ENCODE peak calls at places on chromosome 14, in eight cellular contexts. One of them, this sample, is unnamed. For H3K36me3 and H3K4me1, the result is how much of the 10 kb centered on the place peaks cover.

GRCh38 chr14:23154876-23155587 is 28.4 kb downstream of the SLC7A8 start:
- DNase-seq in body of pancreas: peak
- DNase-seq in tibial nerve: peak
- DNase-seq in kidney: peak
- DNase-seq in heart right ventricle: peak
- DNase-seq in mammary epithelial cell: peak
- DNase-seq in adrenal gland: peak
- DNase-seq in thoracic aorta: peak
- DNase-seq in this sample: peak

GRCh38 chr14:87732562-87732961 is 260.4 kb downstream of the GALC start:
- DNase-seq in heart right ventricle: no peak
- DNase-seq in tibial nerve: no peak
- DNase-seq in kidney: no peak
- DNase-seq in thoracic aorta: no peak
- DNase-seq in adrenal gland: no peak
- DNase-seq in mammary epithelial cell: no peak
- DNase-seq in body of pancreas: no peak
- DNase-seq in this sample: no peak

GRCh38 chr14:74038015-74038859 is 19.1 kb downstream of the BBOF1 start:
- DNase-seq in heart right ventricle: no peak
- DNase-seq in mammary epithelial cell: peak
- DNase-seq in kidney: no peak
- DNase-seq in thoracic aorta: no peak
- DNase-seq in adrenal gland: no peak
- DNase-seq in tibial nerve: no peak
- DNase-seq in body of pancreas: no peak
- DNase-seq in this sample: no peak

GRCh38 chr14:52553002-52553670 is 500 bp downstream of the GPR137C start:
- DNase-seq in adrenal gland: peak
- DNase-seq in heart right ventricle: peak
- DNase-seq in thoracic aorta: no peak
- DNase-seq in body of pancreas: peak
- DNase-seq in tibial nerve: no peak
- DNase-seq in kidney: peak
- DNase-seq in mammary epithelial cell: peak
- DNase-seq in this sample: peak

GRCh38 chr14:28596336-28596735 is 170.3 kb upstream of the FOXG1 start:
- DNase-seq in adrenal gland: no peak
- DNase-seq in kidney: no peak
- DNase-seq in body of pancreas: no peak
- DNase-seq in thoracic aorta: no peak
- DNase-seq in tibial nerve: no peak
- DNase-seq in heart right ventricle: no peak
- DNase-seq in mammary epithelial cell: peak
- DNase-seq in this sample: no peak

GRCh38 chr14:51006781-51007211 is 62.5 kb upstream of the PYGL start:
- DNase-seq in kidney: no peak
- DNase-seq in adrenal gland: peak
- DNase-seq in body of pancreas: no peak
- DNase-seq in heart right ventricle: peak
- DNase-seq in thoracic aorta: peak
- DNase-seq in tibial nerve: no peak
- DNase-seq in mammary epithelial cell: peak
- DNase-seq in this sample: no peak

GRCh38 chr14:49212721-49213120 is 373.5 kb downstream of the RPS29 start:
- DNase-seq in heart right ventricle: no peak
- DNase-seq in thoracic aorta: no peak
- DNase-seq in body of pancreas: no peak
- DNase-seq in adrenal gland: no peak
- DNase-seq in tibial nerve: no peak
- DNase-seq in mammary epithelial cell: no peak
- DNase-seq in kidney: no peak
- DNase-seq in this sample: no peak

GRCh38 chr14:23139874-23140273 is 20.8 kb upstream of the CEBPE start:
- DNase-seq in mammary epithelial cell: no peak
- DNase-seq in adrenal gland: no peak
- DNase-seq in kidney: no peak
- DNase-seq in tibial nerve: no peak
- DNase-seq in body of pancreas: no peak
- DNase-seq in heart right ventricle: no peak
- DNase-seq in thoracic aorta: no peak
- DNase-seq in this sample: no peak

GRCh38 chr14:101174980-101175606 is 271.6 kb upstream of the RTL1 start:
- DNase-seq in mammary epithelial cell: no peak
- DNase-seq in body of pancreas: peak
- DNase-seq in heart right ventricle: no peak
- DNase-seq in tibial nerve: no peak
- DNase-seq in kidney: no peak
- DNase-seq in adrenal gland: no peak
- DNase-seq in thoracic aorta: no peak
- DNase-seq in this sample: peak

GRCh38 chr14:41549821-41550597 is 56.7 kb upstream of the LRFN5 start:
- DNase-seq in heart right ventricle: no peak
- DNase-seq in adrenal gland: no peak
- DNase-seq in mammary epithelial cell: peak
- DNase-seq in tibial nerve: no peak
- DNase-seq in thoracic aorta: no peak
- DNase-seq in body of pancreas: no peak
- DNase-seq in kidney: no peak
- DNase-seq in this sample: no peak

GRCh38 chr14:97359391-97359790 is 562.2 kb downstream of the VRK1 start:
- DNase-seq in tibial nerve: no peak
- DNase-seq in kidney: no peak
- DNase-seq in thoracic aorta: no peak
- DNase-seq in heart right ventricle: no peak
- DNase-seq in body of pancreas: no peak
- DNase-seq in adrenal gland: no peak
- DNase-seq in mammary epithelial cell: no peak
- DNase-seq in this sample: no peak

GRCh38 chr14:96016761-96017160 is 22.4 kb upstream of the C14orf132 start:
- DNase-seq in adrenal gland: no peak
- DNase-seq in heart right ventricle: no peak
- DNase-seq in body of pancreas: no peak
- DNase-seq in tibial nerve: no peak
- DNase-seq in kidney: no peak
- DNase-seq in mammary epithelial cell: no peak
- DNase-seq in thoracic aorta: no peak
- DNase-seq in this sample: peak

GRCh38 chr14:50333010-50333409 is 20.9 kb downstream of the DMAC2L start:
- DNase-seq in thoracic aorta: no peak
- DNase-seq in body of pancreas: peak
- DNase-seq in kidney: no peak
- DNase-seq in mammary epithelial cell: peak
- DNase-seq in heart right ventricle: peak
- DNase-seq in adrenal gland: peak
- DNase-seq in tibial nerve: no peak
- DNase-seq in this sample: no peak

GRCh38 chr14:105337966-105338365 is 23.4 kb downstream of the PACS2 start:
- DNase-seq in adrenal gland: peak
- DNase-seq in body of pancreas: no peak
- DNase-seq in heart right ventricle: peak
- DNase-seq in tibial nerve: no peak
- DNase-seq in mammary epithelial cell: no peak
- DNase-seq in kidney: peak
- DNase-seq in thoracic aorta: no peak
- DNase-seq in this sample: no peak

GRCh38 chr14:100849432-100849831 is 23.5 kb downstream of the MEG3 start:
- DNase-seq in kidney: no peak
- DNase-seq in heart right ventricle: no peak
- DNase-seq in thoracic aorta: no peak
- DNase-seq in body of pancreas: no peak
- DNase-seq in adrenal gland: no peak
- DNase-seq in tibial nerve: no peak
- DNase-seq in mammary epithelial cell: no peak
- DNase-seq in this sample: no peak

GRCh38 chr14:25848601-25849000 is 749.2 kb downstream of the NOVA1 start:
- DNase-seq in thoracic aorta: no peak
- DNase-seq in tibial nerve: no peak
- DNase-seq in adrenal gland: no peak
- DNase-seq in mammary epithelial cell: no peak
- DNase-seq in kidney: no peak
- DNase-seq in body of pancreas: no peak
- DNase-seq in heart right ventricle: no peak
- DNase-seq in this sample: no peak

GRCh38 chr14:37253905-37254304 is 56.2 kb downstream of the MIPOL1 start:
- DNase-seq in mammary epithelial cell: peak
- DNase-seq in kidney: no peak
- DNase-seq in adrenal gland: peak
- DNase-seq in heart right ventricle: no peak
- DNase-seq in thoracic aorta: no peak
- DNase-seq in body of pancreas: peak
- DNase-seq in tibial nerve: no peak
- DNase-seq in this sample: no peak

GRCh38 chr14:81211844-81212243 is 8.9 kb downstream of the GTF2A1 start:
- DNase-seq in mammary epithelial cell: no peak
- DNase-seq in adrenal gland: peak
- DNase-seq in thoracic aorta: no peak
- DNase-seq in heart right ventricle: peak
- DNase-seq in tibial nerve: no peak
- DNase-seq in body of pancreas: peak
- DNase-seq in kidney: no peak
- DNase-seq in this sample: no peak

GRCh38 chr14:94481468-94482131 is 5.6 kb upstream of the SERPINA9 start:
- DNase-seq in tibial nerve: no peak
- DNase-seq in heart right ventricle: no peak
- DNase-seq in body of pancreas: peak
- DNase-seq in thoracic aorta: no peak
- DNase-seq in mammary epithelial cell: peak
- DNase-seq in adrenal gland: no peak
- DNase-seq in kidney: no peak
- DNase-seq in this sample: no peak

GRCh38 chr14:100155049-100155621 is 4.3 kb downstream of the DEGS2 start:
- DNase-seq in tibial nerve: no peak
- DNase-seq in heart right ventricle: no peak
- DNase-seq in thoracic aorta: no peak
- DNase-seq in body of pancreas: no peak
- DNase-seq in adrenal gland: no peak
- DNase-seq in kidney: peak
- DNase-seq in mammary epithelial cell: no peak
- DNase-seq in this sample: no peak

GRCh38 chr14:23439107-23439835 is 3.8 kb upstream of the MYH7 start:
- DNase-seq in body of pancreas: no peak
- DNase-seq in kidney: no peak
- DNase-seq in adrenal gland: no peak
- DNase-seq in thoracic aorta: no peak
- DNase-seq in heart right ventricle: no peak
- DNase-seq in mammary epithelial cell: no peak
- DNase-seq in tibial nerve: no peak
- DNase-seq in this sample: no peak

GRCh38 chr14:99726538-99727095 is 42.5 kb downstream of the CYP46A1 start:
- DNase-seq in mammary epithelial cell: no peak
- DNase-seq in heart right ventricle: no peak
- DNase-seq in thoracic aorta: no peak
- DNase-seq in tibial nerve: no peak
- DNase-seq in adrenal gland: no peak
- DNase-seq in kidney: peak
- DNase-seq in body of pancreas: peak
- DNase-seq in this sample: peak

GRCh38 chr14:20723458-20723857 is 22.2 kb upstream of the EDDM3A start:
- DNase-seq in kidney: no peak
- DNase-seq in mammary epithelial cell: no peak
- DNase-seq in heart right ventricle: no peak
- DNase-seq in thoracic aorta: no peak
- DNase-seq in adrenal gland: no peak
- DNase-seq in body of pancreas: no peak
- DNase-seq in tibial nerve: no peak
- DNase-seq in this sample: no peak

GRCh38 chr14:69423279-69423678 is 24.8 kb downstream of the SLC39A9 start:
- DNase-seq in tibial nerve: no peak
- DNase-seq in mammary epithelial cell: no peak
- DNase-seq in kidney: no peak
- DNase-seq in thoracic aorta: no peak
- DNase-seq in heart right ventricle: no peak
- DNase-seq in adrenal gland: no peak
- DNase-seq in body of pancreas: no peak
- DNase-seq in this sample: no peak
- TF ChIP-seq CTCF in tibial nerve: no peak
- TF ChIP-seq CTCF in mammary epithelial cell: no peak
- TF ChIP-seq CTCF in kidney: no peak
- TF ChIP-seq CTCF in thoracic aorta: no peak
- TF ChIP-seq CTCF in heart right ventricle: no peak
- TF ChIP-seq CTCF in adrenal gland: no peak
- TF ChIP-seq CTCF in body of pancreas: no peak
- TF ChIP-seq CTCF in this sample: no peak

GRCh38 chr14:89331398-89331797 is 85.6 kb downstream of the FOXN3 start:
- DNase-seq in body of pancreas: no peak
- DNase-seq in adrenal gland: no peak
- DNase-seq in kidney: no peak
- DNase-seq in heart right ventricle: no peak
- DNase-seq in tibial nerve: no peak
- DNase-seq in mammary epithelial cell: no peak
- DNase-seq in thoracic aorta: no peak
- DNase-seq in this sample: no peak
- H3K36me3 ChIP-seq in body of pancreas: under half
- H3K36me3 ChIP-seq in adrenal gland: under half
- H3K36me3 ChIP-seq in kidney: under half
- H3K36me3 ChIP-seq in heart right ventricle: under half
- H3K36me3 ChIP-seq in tibial nerve: under half
- H3K36me3 ChIP-seq in mammary epithelial cell: under half
- H3K36me3 ChIP-seq in thoracic aorta: under half
- H3K36me3 ChIP-seq in this sample: under half

GRCh38 chr14:64194404-64194803 is 99.8 kb downstream of the ESR2 start:
- DNase-seq in mammary epithelial cell: no peak
- DNase-seq in thoracic aorta: no peak
- DNase-seq in body of pancreas: no peak
- DNase-seq in heart right ventricle: no peak
- DNase-seq in tibial nerve: no peak
- DNase-seq in kidney: no peak
- DNase-seq in adrenal gland: no peak
- DNase-seq in this sample: no peak
- H3K4me1 ChIP-seq in mammary epithelial cell: under half
- H3K4me1 ChIP-seq in thoracic aorta: under half
- H3K4me1 ChIP-seq in body of pancreas: half or more
- H3K4me1 ChIP-seq in heart right ventricle: under half
- H3K4me1 ChIP-seq in tibial nerve: under half
- H3K4me1 ChIP-seq in kidney: under half
- H3K4me1 ChIP-seq in adrenal gland: under half
- H3K4me1 ChIP-seq in this sample: under half

DNA sequence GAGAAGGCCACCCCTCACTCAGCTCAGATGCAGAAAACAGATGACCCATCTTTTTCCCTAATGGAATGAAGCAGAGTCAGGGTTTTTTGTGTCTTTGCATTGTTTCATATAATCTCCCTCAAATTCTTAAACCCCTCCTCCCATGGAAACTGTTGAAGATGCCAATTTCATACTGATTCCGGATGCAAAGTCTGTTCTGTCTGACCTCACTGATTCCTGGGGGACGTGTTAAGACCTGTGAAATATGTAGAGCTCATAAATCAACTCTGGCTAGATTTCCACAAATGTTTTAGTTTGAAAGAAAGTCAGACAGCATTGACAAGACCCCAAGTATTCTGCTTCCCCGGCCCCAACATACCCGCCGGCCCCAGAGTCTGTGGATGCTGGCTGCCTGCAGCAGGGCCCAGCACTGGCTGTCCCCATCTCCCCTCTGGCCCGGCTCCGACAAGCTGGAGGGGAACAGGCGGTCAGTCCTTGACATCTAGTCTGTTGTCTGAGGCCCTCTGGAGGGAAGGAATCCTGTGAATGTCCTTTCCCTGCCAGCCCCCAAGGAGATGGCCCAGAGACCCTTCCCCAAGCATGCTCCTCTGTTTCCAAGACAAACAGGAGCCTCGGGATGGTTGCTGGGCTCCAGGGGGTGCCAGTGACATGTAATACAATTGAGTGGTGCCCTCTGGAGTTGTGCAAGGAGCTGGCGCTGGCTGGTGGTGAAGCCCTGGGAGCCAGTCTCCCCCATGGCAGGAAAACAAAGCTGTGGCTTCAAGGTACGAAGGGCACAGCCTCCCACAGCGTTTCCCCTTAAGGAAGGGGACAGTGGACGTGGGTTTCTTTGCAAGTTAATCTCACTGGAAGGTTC is 22.4 kb downstream of the FBLN5 start:
- DNase-seq in body of pancreas: no peak
- DNase-seq in tibial nerve: no peak
- DNase-seq in heart right ventricle: no peak
- DNase-seq in kidney: peak
- DNase-seq in thoracic aorta: no peak
- DNase-seq in adrenal gland: no peak
- DNase-seq in mammary epithelial cell: peak
- DNase-seq in this sample: no peak
- TF ChIP-seq CTCF in body of pancreas: no peak
- TF ChIP-seq CTCF in tibial nerve: no peak
- TF ChIP-seq CTCF in heart right ventricle: no peak
- TF ChIP-seq CTCF in kidney: no peak
- TF ChIP-seq CTCF in thoracic aorta: no peak
- TF ChIP-seq CTCF in adrenal gland: no peak
- TF ChIP-seq CTCF in mammary epithelial cell: no peak
- TF ChIP-seq CTCF in this sample: no peak

This sample was measured in upper lobe of right lung.